ENCODE peak calls at places on chromosome 1, in nine cellular contexts. One of them, this sample, is unnamed.

GRCh38 chr1:207808322-207808705 is 56.5 kb downstream of the CD46 start:
- DNase-seq in stomach: no peak
- DNase-seq in esophagus muscularis mucosa: peak; percentile 55
- DNase-seq in cardiac fibroblast: no peak
- DNase-seq in fibroblast of mammary gland: no peak
- DNase-seq in lower leg skin: no peak
- DNase-seq in fibroblast of pulmonary artery: no peak
- DNase-seq in NB4: no peak
- DNase-seq in OCI-LY7: no peak
- DNase-seq in this sample: no peak

GRCh38 chr1:46303872-46304326 is 401 bp downstream of the UQCRH start:
- DNase-seq in NB4: peak; percentile 28
- DNase-seq in OCI-LY7: no peak
- DNase-seq in stomach: no peak
- DNase-seq in lower leg skin: no peak
- DNase-seq in cardiac fibroblast: no peak
- DNase-seq in fibroblast of mammary gland: no peak
- DNase-seq in esophagus muscularis mucosa: no peak
- DNase-seq in fibroblast of pulmonary artery: no peak
- DNase-seq in this sample: peak; percentile 20

GRCh38 chr1:89198081-89198480 is 661 bp downstream of the GBP4 start:
- DNase-seq in fibroblast of pulmonary artery: no peak
- DNase-seq in NB4: no peak
- DNase-seq in cardiac fibroblast: peak; percentile 9
- DNase-seq in fibroblast of mammary gland: no peak
- DNase-seq in stomach: no peak
- DNase-seq in lower leg skin: no peak
- DNase-seq in esophagus muscularis mucosa: no peak
- DNase-seq in OCI-LY7: no peak
- DNase-seq in this sample: no peak

GRCh38 chr1:111605553-111605952 is 14.0 kb upstream of the RAP1A start:
- DNase-seq in fibroblast of mammary gland: peak; percentile 76
- DNase-seq in stomach: no peak
- DNase-seq in NB4: peak; percentile 44
- DNase-seq in OCI-LY7: no peak
- DNase-seq in fibroblast of pulmonary artery: peak; percentile 59
- DNase-seq in cardiac fibroblast: peak; percentile 64
- DNase-seq in esophagus muscularis mucosa: no peak
- DNase-seq in lower leg skin: peak; percentile 87
- DNase-seq in this sample: peak; percentile 29

GRCh38 chr1:224539971-224540370 is 76.1 kb upstream of the CNIH3 start:
- DNase-seq in stomach: no peak
- DNase-seq in esophagus muscularis mucosa: peak; percentile 37
- DNase-seq in OCI-LY7: no peak
- DNase-seq in lower leg skin: no peak
- DNase-seq in cardiac fibroblast: no peak
- DNase-seq in fibroblast of pulmonary artery: no peak
- DNase-seq in NB4: peak; percentile 47
- DNase-seq in fibroblast of mammary gland: peak; percentile 51
- DNase-seq in this sample: peak; percentile 22

GRCh38 chr1:154838988-154839387 is 31.1 kb downstream of the KCNN3 start:
- DNase-seq in fibroblast of pulmonary artery: no peak
- DNase-seq in stomach: no peak
- DNase-seq in lower leg skin: no peak
- DNase-seq in NB4: no peak
- DNase-seq in fibroblast of mammary gland: no peak
- DNase-seq in OCI-LY7: no peak
- DNase-seq in esophagus muscularis mucosa: no peak
- DNase-seq in cardiac fibroblast: no peak
- DNase-seq in this sample: no peak

GRCh38 chr1:182563095-182563494 is 26.0 kb downstream of the RNASEL start:
- DNase-seq in esophagus muscularis mucosa: no peak
- DNase-seq in NB4: no peak
- DNase-seq in fibroblast of pulmonary artery: no peak
- DNase-seq in lower leg skin: no peak
- DNase-seq in fibroblast of mammary gland: no peak
- DNase-seq in cardiac fibroblast: no peak
- DNase-seq in stomach: no peak
- DNase-seq in OCI-LY7: no peak
- DNase-seq in this sample: no peak

GRCh38 chr1:64042331-64043100 is 160.9 kb upstream of the UBE2U start:
- DNase-seq in cardiac fibroblast: peak; percentile 91
- DNase-seq in OCI-LY7: no peak
- DNase-seq in fibroblast of mammary gland: peak; percentile 100
- DNase-seq in lower leg skin: no peak
- DNase-seq in stomach: peak; percentile 57
- DNase-seq in NB4: no peak
- DNase-seq in fibroblast of pulmonary artery: peak; percentile 97
- DNase-seq in esophagus muscularis mucosa: peak; percentile 90
- DNase-seq in this sample: peak; percentile 96

GRCh38 chr1:190747643-190748186 is 270.1 kb upstream of the BRINP3 start:
- DNase-seq in esophagus muscularis mucosa: no peak
- DNase-seq in fibroblast of mammary gland: peak; percentile 3
- DNase-seq in lower leg skin: no peak
- DNase-seq in cardiac fibroblast: peak; percentile 58
- DNase-seq in NB4: no peak
- DNase-seq in fibroblast of pulmonary artery: peak; percentile 80
- DNase-seq in stomach: no peak
- DNase-seq in OCI-LY7: no peak
- DNase-seq in this sample: no peak

GRCh38 chr1:204376919-204377799 is 17.4 kb upstream of the PLEKHA6 start:
- DNase-seq in fibroblast of mammary gland: no peak
- DNase-seq in fibroblast of pulmonary artery: no peak
- DNase-seq in stomach: peak; percentile 91
- DNase-seq in cardiac fibroblast: no peak
- DNase-seq in lower leg skin: no peak
- DNase-seq in esophagus muscularis mucosa: no peak
- DNase-seq in OCI-LY7: no peak
- DNase-seq in NB4: no peak
- DNase-seq in this sample: no peak

GRCh38 chr1:114353233-114353632 is 157.8 kb downstream of the TRIM33 start:
- DNase-seq in cardiac fibroblast: peak; percentile 90
- DNase-seq in stomach: peak; percentile 36
- DNase-seq in OCI-LY7: peak; percentile 5
- DNase-seq in fibroblast of mammary gland: peak; percentile 73
- DNase-seq in fibroblast of pulmonary artery: peak; percentile 88
- DNase-seq in lower leg skin: peak; percentile 86
- DNase-seq in NB4: peak; percentile 4
- DNase-seq in esophagus muscularis mucosa: peak; percentile 93
- DNase-seq in this sample: peak; percentile 29

GRCh38 chr1:64082459-64082858 is 121.0 kb upstream of the UBE2U start:
- DNase-seq in esophagus muscularis mucosa: no peak
- DNase-seq in cardiac fibroblast: peak; percentile 35
- DNase-seq in fibroblast of mammary gland: peak; percentile 77
- DNase-seq in stomach: no peak
- DNase-seq in fibroblast of pulmonary artery: peak; percentile 31
- DNase-seq in OCI-LY7: no peak
- DNase-seq in lower leg skin: no peak
- DNase-seq in NB4: peak; percentile 1
- DNase-seq in this sample: no peak

GRCh38 chr1:2351723-2352122 is 39.6 kb downstream of the MORN1 start:
- DNase-seq in fibroblast of pulmonary artery: no peak
- DNase-seq in lower leg skin: peak; percentile 59
- DNase-seq in OCI-LY7: no peak
- DNase-seq in fibroblast of mammary gland: no peak
- DNase-seq in esophagus muscularis mucosa: no peak
- DNase-seq in stomach: no peak
- DNase-seq in NB4: no peak
- DNase-seq in cardiac fibroblast: no peak
- DNase-seq in this sample: no peak

GRCh38 chr1:13583964-13584791 is 546 bp downstream of the PDPN start:
- DNase-seq in stomach: no peak
- DNase-seq in fibroblast of mammary gland: peak; percentile 78
- DNase-seq in esophagus muscularis mucosa: no peak
- DNase-seq in fibroblast of pulmonary artery: peak; percentile 58
- DNase-seq in cardiac fibroblast: peak; percentile 36
- DNase-seq in NB4: no peak
- DNase-seq in lower leg skin: peak; percentile 92
- DNase-seq in OCI-LY7: no peak
- DNase-seq in this sample: peak; percentile 78
- H3K4me3 ChIP-seq in stomach: peak overlapping the region; percentile 53
- H3K4me3 ChIP-seq in fibroblast of mammary gland: peak overlapping the region; percentile 50
- H3K4me3 ChIP-seq in esophagus muscularis mucosa: peak overlapping the region; percentile 56
- H3K4me3 ChIP-seq in fibroblast of pulmonary artery: peak overlapping the region; percentile 64
- H3K4me3 ChIP-seq in cardiac fibroblast: peak overlapping the region; percentile 43
- H3K4me3 ChIP-seq in NB4: no peak overlapping the region
- H3K4me3 ChIP-seq in lower leg skin: peak overlapping the region; percentile 35
- H3K4me3 ChIP-seq in OCI-LY7: no peak overlapping the region
- H3K4me3 ChIP-seq in this sample: peak overlapping the region; percentile 93

GRCh38 chr1:81377406-81377805 is 423.3 kb upstream of the ADGRL2 start:
- DNase-seq in cardiac fibroblast: no peak
- DNase-seq in esophagus muscularis mucosa: no peak
- DNase-seq in NB4: no peak
- DNase-seq in OCI-LY7: no peak
- DNase-seq in fibroblast of pulmonary artery: no peak
- DNase-seq in lower leg skin: no peak
- DNase-seq in stomach: no peak
- DNase-seq in fibroblast of mammary gland: no peak
- DNase-seq in this sample: no peak

GRCh38 chr1:81375884-81376548 is 424.7 kb upstream of the ADGRL2 start:
- DNase-seq in fibroblast of mammary gland: no peak
- DNase-seq in cardiac fibroblast: no peak
- DNase-seq in esophagus muscularis mucosa: no peak
- DNase-seq in NB4: no peak
- DNase-seq in lower leg skin: no peak
- DNase-seq in fibroblast of pulmonary artery: no peak
- DNase-seq in stomach: no peak
- DNase-seq in OCI-LY7: no peak
- DNase-seq in this sample: no peak

GRCh38 chr1:81374481-81374880 is 426.3 kb upstream of the ADGRL2 start:
- DNase-seq in esophagus muscularis mucosa: no peak
- DNase-seq in fibroblast of pulmonary artery: no peak
- DNase-seq in lower leg skin: no peak
- DNase-seq in stomach: no peak
- DNase-seq in cardiac fibroblast: no peak
- DNase-seq in OCI-LY7: no peak
- DNase-seq in NB4: no peak
- DNase-seq in fibroblast of mammary gland: no peak
- DNase-seq in this sample: no peak

DNA sequence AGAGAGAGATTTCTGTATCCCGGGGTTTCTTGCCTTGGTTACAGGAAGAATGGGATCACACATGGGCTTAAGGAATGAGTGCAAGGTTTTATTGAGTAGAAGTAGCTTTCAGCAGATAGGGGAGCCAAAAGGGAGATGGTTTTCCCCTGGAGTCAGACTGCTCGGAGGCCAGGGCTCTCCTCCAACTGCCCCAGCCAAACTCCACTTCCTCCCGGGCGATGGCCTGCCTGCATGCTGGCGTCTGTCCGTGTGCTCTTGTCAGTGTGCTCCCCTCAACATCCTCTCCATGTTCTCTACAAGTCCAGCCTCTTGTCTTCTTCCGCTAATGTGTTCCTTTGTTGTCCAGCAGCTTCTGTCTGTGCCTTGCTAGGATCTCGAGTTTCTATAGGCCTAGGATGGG is 421.3 kb upstream of the ADGRL2 start:
- DNase-seq in fibroblast of mammary gland: no peak
- DNase-seq in stomach: no peak
- DNase-seq in cardiac fibroblast: no peak
- DNase-seq in esophagus muscularis mucosa: no peak
- DNase-seq in lower leg skin: no peak
- DNase-seq in OCI-LY7: no peak
- DNase-seq in NB4: no peak
- DNase-seq in fibroblast of pulmonary artery: no peak
- DNase-seq in this sample: no peak
- TF ChIP-seq CTCF in fibroblast of mammary gland: no peak
- TF ChIP-seq CTCF in stomach: no peak
- TF ChIP-seq CTCF in cardiac fibroblast: no peak
- TF ChIP-seq CTCF in esophagus muscularis mucosa: no peak
- TF ChIP-seq CTCF in lower leg skin: no peak
- TF ChIP-seq CTCF in OCI-LY7: no peak
- TF ChIP-seq CTCF in NB4: no peak
- TF ChIP-seq CTCF in fibroblast of pulmonary artery: no peak
- TF ChIP-seq CTCF in this sample: no peak

GRCh38 chr1:66333463-66334232 is 200.3 kb upstream of the SGIP1 start:
- DNase-seq in NB4: peak; percentile 61
- DNase-seq in fibroblast of mammary gland: no peak
- DNase-seq in fibroblast of pulmonary artery: peak; percentile 69
- DNase-seq in stomach: no peak
- DNase-seq in lower leg skin: no peak
- DNase-seq in esophagus muscularis mucosa: no peak
- DNase-seq in OCI-LY7: peak; percentile 47
- DNase-seq in cardiac fibroblast: peak; percentile 75
- DNase-seq in this sample: peak; percentile 42
- H3K4me3 ChIP-seq in NB4: peak overlapping the region; percentile 94
- H3K4me3 ChIP-seq in fibroblast of mammary gland: no peak overlapping the region
- H3K4me3 ChIP-seq in fibroblast of pulmonary artery: peak overlapping the region; percentile 62
- H3K4me3 ChIP-seq in stomach: peak overlapping the region; percentile 51
- H3K4me3 ChIP-seq in lower leg skin: no peak overlapping the region
- H3K4me3 ChIP-seq in esophagus muscularis mucosa: peak overlapping the region; percentile 62
- H3K4me3 ChIP-seq in OCI-LY7: peak overlapping the region; percentile 77
- H3K4me3 ChIP-seq in cardiac fibroblast: peak overlapping the region; percentile 52
- H3K4me3 ChIP-seq in this sample: peak overlapping the region; percentile 77

DNA sequence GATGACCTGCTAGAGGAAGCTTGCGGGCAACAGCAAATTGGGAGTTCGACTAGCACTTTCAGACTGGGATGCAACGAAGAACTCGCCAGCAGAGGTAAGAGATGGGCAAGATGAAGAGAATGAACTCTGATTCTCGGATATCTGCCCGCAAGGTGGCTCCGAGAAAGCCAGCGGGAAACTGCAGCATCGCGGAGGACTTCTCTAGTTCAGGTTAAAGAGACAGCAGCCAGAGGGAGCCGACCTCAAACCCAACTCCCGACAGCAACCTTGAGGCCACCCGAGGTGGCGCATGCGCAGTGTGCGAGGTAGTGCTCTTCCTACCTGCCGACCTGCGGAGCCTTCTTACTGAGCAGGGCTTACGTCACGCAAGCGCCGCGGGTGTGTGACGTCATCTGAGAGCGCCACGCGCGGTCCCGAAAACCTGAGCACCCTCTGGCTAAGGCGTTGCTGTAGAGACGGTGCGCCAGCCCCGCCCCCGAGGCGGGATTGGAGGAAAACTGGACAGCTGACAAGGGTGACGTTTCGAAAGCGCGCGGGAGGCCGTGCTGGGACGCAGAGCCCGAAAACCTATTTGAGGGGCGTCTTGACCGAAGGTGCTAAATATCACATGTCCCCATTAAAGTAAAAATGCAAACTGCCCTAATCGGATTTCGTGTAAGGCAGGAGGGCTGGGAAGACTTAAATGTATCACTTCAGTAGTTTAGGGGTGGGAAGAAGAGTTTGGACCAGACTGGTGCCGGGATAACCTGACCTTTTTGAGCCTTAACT is 110.5 kb upstream of the SLC25A33 start:
- DNase-seq in stomach: peak; percentile 100
- DNase-seq in cardiac fibroblast: peak; percentile 99
- DNase-seq in lower leg skin: peak; percentile 100
- DNase-seq in NB4: peak; percentile 98
- DNase-seq in fibroblast of pulmonary artery: peak; percentile 99
- DNase-seq in esophagus muscularis mucosa: peak; percentile 100
- DNase-seq in OCI-LY7: peak; percentile 100
- DNase-seq in fibroblast of mammary gland: peak; percentile 98
- DNase-seq in this sample: peak; percentile 99
- TF ChIP-seq CTCF in stomach: peak; percentile 13
- TF ChIP-seq CTCF in cardiac fibroblast: no peak
- TF ChIP-seq CTCF in lower leg skin: no peak
- TF ChIP-seq CTCF in NB4: no peak
- TF ChIP-seq CTCF in fibroblast of pulmonary artery: peak; percentile 3
- TF ChIP-seq CTCF in esophagus muscularis mucosa: peak; percentile 44
- TF ChIP-seq CTCF in OCI-LY7: peak; percentile 58
- TF ChIP-seq CTCF in fibroblast of mammary gland: no peak
- TF ChIP-seq CTCF in this sample: peak; percentile 22

This sample was measured in fibroblast of villous mesenchyme.